ENCODE peak calls at places on chromosome 1, in eight cellular contexts. One of them, this sample, is unnamed.

GRCh38 chr1:12617901-12618660 is at the start of gene DHRS3:
- DNase-seq in WTC11: peak
- DNase-seq in Panc1: no peak
- DNase-seq in cardiac muscle cell: peak
- DNase-seq in sigmoid colon: peak
- DNase-seq in astrocyte: peak
- DNase-seq in progenitor cell of endocrine pancreas: peak
- DNase-seq in mucosa of descending colon: peak
- DNase-seq in this sample: peak

GRCh38 chr1:94819945-94820746 is at the start of gene SLC44A3:
- DNase-seq in WTC11: peak
- DNase-seq in astrocyte: peak
- DNase-seq in Panc1: no peak
- DNase-seq in mucosa of descending colon: peak
- DNase-seq in sigmoid colon: peak
- DNase-seq in cardiac muscle cell: peak
- DNase-seq in progenitor cell of endocrine pancreas: peak
- DNase-seq in this sample: no peak

GRCh38 chr1:37574834-37575479 is 18.2 kb downstream of the DNALI1 start:
- DNase-seq in WTC11: no peak
- DNase-seq in Panc1: no peak
- DNase-seq in cardiac muscle cell: peak
- DNase-seq in progenitor cell of endocrine pancreas: no peak
- DNase-seq in sigmoid colon: no peak
- DNase-seq in mucosa of descending colon: no peak
- DNase-seq in astrocyte: peak
- DNase-seq in this sample: no peak

GRCh38 chr1:228265167-228265566 is 57.3 kb downstream of the OBSCN start:
- DNase-seq in astrocyte: no peak
- DNase-seq in WTC11: no peak
- DNase-seq in progenitor cell of endocrine pancreas: no peak
- DNase-seq in Panc1: no peak
- DNase-seq in mucosa of descending colon: no peak
- DNase-seq in cardiac muscle cell: peak
- DNase-seq in sigmoid colon: no peak
- DNase-seq in this sample: no peak

GRCh38 chr1:173210273-173210672 is 3.1 kb upstream of the TNFSF4 start:
- DNase-seq in mucosa of descending colon: peak
- DNase-seq in cardiac muscle cell: no peak
- DNase-seq in sigmoid colon: no peak
- DNase-seq in Panc1: no peak
- DNase-seq in progenitor cell of endocrine pancreas: no peak
- DNase-seq in WTC11: no peak
- DNase-seq in astrocyte: no peak
- DNase-seq in this sample: no peak

GRCh38 chr1:170562644-170563338 is 30.8 kb downstream of the GORAB start:
- DNase-seq in cardiac muscle cell: peak
- DNase-seq in sigmoid colon: peak
- DNase-seq in mucosa of descending colon: peak
- DNase-seq in WTC11: peak
- DNase-seq in astrocyte: peak
- DNase-seq in Panc1: no peak
- DNase-seq in progenitor cell of endocrine pancreas: no peak
- DNase-seq in this sample: no peak

GRCh38 chr1:909861-910310 is 13.8 kb upstream of the SAMD11 start:
- DNase-seq in mucosa of descending colon: no peak
- DNase-seq in WTC11: no peak
- DNase-seq in cardiac muscle cell: no peak
- DNase-seq in astrocyte: no peak
- DNase-seq in Panc1: no peak
- DNase-seq in progenitor cell of endocrine pancreas: no peak
- DNase-seq in sigmoid colon: peak
- DNase-seq in this sample: no peak

GRCh38 chr1:215665212-215665611 is 98.1 kb downstream of the KCTD3 start:
- DNase-seq in Panc1: no peak
- DNase-seq in cardiac muscle cell: peak
- DNase-seq in WTC11: no peak
- DNase-seq in progenitor cell of endocrine pancreas: no peak
- DNase-seq in mucosa of descending colon: no peak
- DNase-seq in sigmoid colon: no peak
- DNase-seq in astrocyte: peak
- DNase-seq in this sample: no peak

GRCh38 chr1:205368478-205368877 is 11.8 kb upstream of the KLHDC8A start:
- DNase-seq in sigmoid colon: no peak
- DNase-seq in WTC11: no peak
- DNase-seq in progenitor cell of endocrine pancreas: no peak
- DNase-seq in astrocyte: no peak
- DNase-seq in cardiac muscle cell: no peak
- DNase-seq in Panc1: no peak
- DNase-seq in mucosa of descending colon: no peak
- DNase-seq in this sample: no peak

GRCh38 chr1:145716641-145717061 is 2.6 kb upstream of the CD160 start:
- DNase-seq in mucosa of descending colon: no peak
- DNase-seq in Panc1: no peak
- DNase-seq in WTC11: no peak
- DNase-seq in astrocyte: no peak
- DNase-seq in cardiac muscle cell: no peak
- DNase-seq in progenitor cell of endocrine pancreas: no peak
- DNase-seq in sigmoid colon: no peak
- DNase-seq in this sample: no peak

GRCh38 chr1:5837976-5838653 is 154.1 kb downstream of the NPHP4 start:
- DNase-seq in astrocyte: no peak
- DNase-seq in cardiac muscle cell: no peak
- DNase-seq in WTC11: no peak
- DNase-seq in progenitor cell of endocrine pancreas: no peak
- DNase-seq in Panc1: no peak
- DNase-seq in mucosa of descending colon: no peak
- DNase-seq in sigmoid colon: no peak
- DNase-seq in this sample: no peak

GRCh38 chr1:29686012-29686930 is 449.9 kb downstream of the PTPRU start:
- DNase-seq in progenitor cell of endocrine pancreas: peak
- DNase-seq in sigmoid colon: peak
- DNase-seq in astrocyte: no peak
- DNase-seq in cardiac muscle cell: no peak
- DNase-seq in mucosa of descending colon: no peak
- DNase-seq in Panc1: no peak
- DNase-seq in WTC11: no peak
- DNase-seq in this sample: no peak

GRCh38 chr1:153509036-153509435 is 26.8 kb downstream of the S100A6 start:
- DNase-seq in sigmoid colon: no peak
- DNase-seq in progenitor cell of endocrine pancreas: no peak
- DNase-seq in mucosa of descending colon: no peak
- DNase-seq in astrocyte: no peak
- DNase-seq in Panc1: no peak
- DNase-seq in WTC11: no peak
- DNase-seq in cardiac muscle cell: no peak
- DNase-seq in this sample: no peak

GRCh38 chr1:35557611-35558373 is at the start of gene NCDN:
- DNase-seq in astrocyte: peak
- DNase-seq in Panc1: peak
- DNase-seq in progenitor cell of endocrine pancreas: peak
- DNase-seq in cardiac muscle cell: peak
- DNase-seq in WTC11: peak
- DNase-seq in mucosa of descending colon: peak
- DNase-seq in sigmoid colon: peak
- DNase-seq in this sample: peak

GRCh38 chr1:35560256-35561225 is 2.9 kb downstream of the NCDN start:
- DNase-seq in sigmoid colon: peak
- DNase-seq in astrocyte: no peak
- DNase-seq in mucosa of descending colon: no peak
- DNase-seq in cardiac muscle cell: no peak
- DNase-seq in WTC11: no peak
- DNase-seq in Panc1: no peak
- DNase-seq in progenitor cell of endocrine pancreas: no peak
- DNase-seq in this sample: no peak

GRCh38 chr1:35561297-35561971 is 3.8 kb downstream of the NCDN start:
- DNase-seq in Panc1: no peak
- DNase-seq in sigmoid colon: no peak
- DNase-seq in mucosa of descending colon: no peak
- DNase-seq in astrocyte: no peak
- DNase-seq in WTC11: no peak
- DNase-seq in cardiac muscle cell: no peak
- DNase-seq in progenitor cell of endocrine pancreas: no peak
- DNase-seq in this sample: no peak

GRCh38 chr1:35558374-35559316 is 1.0 kb downstream of the NCDN start:
- DNase-seq in progenitor cell of endocrine pancreas: no peak
- DNase-seq in mucosa of descending colon: no peak
- DNase-seq in WTC11: peak
- DNase-seq in astrocyte: no peak
- DNase-seq in Panc1: no peak
- DNase-seq in sigmoid colon: no peak
- DNase-seq in cardiac muscle cell: no peak
- DNase-seq in this sample: no peak

DNA sequence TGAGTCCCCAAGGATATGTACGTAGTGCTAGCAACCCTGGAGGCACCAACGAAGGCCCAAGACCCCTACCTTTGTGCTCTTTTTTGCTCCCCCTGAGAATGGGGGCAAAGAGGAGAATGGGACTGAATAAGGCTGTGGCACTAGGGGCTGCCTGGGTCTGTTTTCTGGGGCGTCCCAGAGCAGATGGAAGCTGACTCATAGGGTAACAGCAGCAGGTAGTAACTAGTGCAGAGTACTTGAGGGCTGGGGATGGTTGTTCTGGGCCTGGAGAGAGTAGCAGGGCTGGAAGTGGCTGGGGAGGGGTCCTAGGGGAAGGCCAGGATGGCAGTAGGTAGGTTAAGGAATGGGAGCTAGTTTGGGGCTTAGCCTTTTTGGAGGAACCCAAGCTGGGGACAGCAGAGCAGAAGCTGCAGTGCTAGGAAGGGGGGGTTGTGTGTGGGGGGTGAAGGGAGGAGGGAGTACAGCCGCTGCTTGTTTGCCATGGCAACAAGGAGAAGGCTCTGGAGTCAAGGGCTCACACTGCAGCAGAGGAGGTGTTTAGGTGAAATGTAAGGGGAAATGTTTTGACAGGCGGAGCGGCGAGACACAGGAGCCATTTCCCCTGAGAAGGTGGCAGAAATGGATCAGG is 1.8 kb downstream of the NCDN start:
- DNase-seq in mucosa of descending colon: no peak
- DNase-seq in cardiac muscle cell: no peak
- DNase-seq in progenitor cell of endocrine pancreas: no peak
- DNase-seq in astrocyte: no peak
- DNase-seq in sigmoid colon: no peak
- DNase-seq in Panc1: no peak
- DNase-seq in WTC11: no peak
- DNase-seq in this sample: no peak
- TF ChIP-seq CTCF in mucosa of descending colon: no peak
- TF ChIP-seq CTCF in cardiac muscle cell: no peak
- TF ChIP-seq CTCF in progenitor cell of endocrine pancreas: no peak
- TF ChIP-seq CTCF in astrocyte: no peak
- TF ChIP-seq CTCF in sigmoid colon: no peak
- TF ChIP-seq CTCF in Panc1: no peak
- TF ChIP-seq CTCF in WTC11: no peak
- TF ChIP-seq CTCF in this sample: no peak

DNA sequence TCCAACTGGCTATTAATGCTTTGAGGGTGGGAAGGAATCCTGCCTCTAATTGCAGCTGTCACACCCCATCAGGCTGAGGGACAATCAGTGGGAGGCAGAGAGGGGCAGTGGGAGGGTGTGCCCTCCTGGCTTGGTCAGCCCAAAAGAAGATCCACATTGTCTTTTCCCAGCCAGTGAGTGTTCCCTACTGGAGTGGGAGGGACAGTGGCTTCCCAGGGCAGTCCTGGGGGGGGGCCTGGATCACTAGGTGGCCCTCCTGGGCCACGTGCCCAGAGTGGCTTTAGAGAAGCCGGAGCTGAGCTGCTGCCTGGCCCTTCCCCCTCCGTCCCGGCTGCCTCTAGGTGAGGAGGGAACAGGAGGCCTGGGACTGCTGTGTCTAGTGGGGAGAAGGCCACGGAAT is 14.0 kb downstream of the INKA2 start:
- DNase-seq in astrocyte: no peak
- DNase-seq in cardiac muscle cell: no peak
- DNase-seq in WTC11: no peak
- DNase-seq in progenitor cell of endocrine pancreas: no peak
- DNase-seq in mucosa of descending colon: no peak
- DNase-seq in Panc1: no peak
- DNase-seq in sigmoid colon: peak
- DNase-seq in this sample: no peak
- TF ChIP-seq CTCF in astrocyte: no peak
- TF ChIP-seq CTCF in cardiac muscle cell: no peak
- TF ChIP-seq CTCF in WTC11: no peak
- TF ChIP-seq CTCF in progenitor cell of endocrine pancreas: no peak
- TF ChIP-seq CTCF in mucosa of descending colon: no peak
- TF ChIP-seq CTCF in Panc1: no peak
- TF ChIP-seq CTCF in sigmoid colon: no peak
- TF ChIP-seq CTCF in this sample: no peak

DNA sequence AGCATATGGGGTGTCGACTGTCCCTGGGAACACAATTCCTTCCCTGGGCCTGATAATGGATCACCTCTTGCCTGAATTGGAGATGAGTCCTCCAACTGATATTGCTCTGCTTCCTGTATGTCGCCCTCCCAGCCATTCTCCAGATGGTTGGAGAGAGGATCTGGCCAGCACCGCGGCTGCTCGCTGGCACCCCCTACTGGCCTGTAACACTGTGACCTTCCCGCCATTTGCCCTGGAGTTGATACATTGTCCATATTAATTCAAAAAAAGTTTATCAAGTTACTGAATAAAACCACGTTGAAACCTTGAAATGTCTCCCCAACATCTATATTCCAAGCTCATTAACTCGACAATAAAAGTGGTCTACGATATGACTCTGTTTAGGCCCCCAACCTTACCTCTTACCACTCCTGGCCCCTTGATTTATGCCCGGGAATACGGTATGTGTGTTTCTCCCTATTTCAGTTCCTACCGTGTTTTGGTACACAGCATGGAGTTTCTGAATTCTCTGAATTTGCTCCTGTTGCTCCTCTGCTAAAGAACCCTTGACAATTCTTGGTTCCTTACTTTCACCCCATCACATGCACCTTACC is 241.8 kb upstream of the KIAA0040 start:
- DNase-seq in Panc1: no peak
- DNase-seq in sigmoid colon: no peak
- DNase-seq in progenitor cell of endocrine pancreas: no peak
- DNase-seq in WTC11: peak
- DNase-seq in mucosa of descending colon: no peak
- DNase-seq in cardiac muscle cell: no peak
- DNase-seq in astrocyte: no peak
- DNase-seq in this sample: no peak
- TF ChIP-seq CTCF in Panc1: peak
- TF ChIP-seq CTCF in sigmoid colon: no peak
- TF ChIP-seq CTCF in progenitor cell of endocrine pancreas: peak
- TF ChIP-seq CTCF in WTC11: peak
- TF ChIP-seq CTCF in mucosa of descending colon: no peak
- TF ChIP-seq CTCF in cardiac muscle cell: peak
- TF ChIP-seq CTCF in astrocyte: no peak
- TF ChIP-seq CTCF in this sample: no peak

DNA sequence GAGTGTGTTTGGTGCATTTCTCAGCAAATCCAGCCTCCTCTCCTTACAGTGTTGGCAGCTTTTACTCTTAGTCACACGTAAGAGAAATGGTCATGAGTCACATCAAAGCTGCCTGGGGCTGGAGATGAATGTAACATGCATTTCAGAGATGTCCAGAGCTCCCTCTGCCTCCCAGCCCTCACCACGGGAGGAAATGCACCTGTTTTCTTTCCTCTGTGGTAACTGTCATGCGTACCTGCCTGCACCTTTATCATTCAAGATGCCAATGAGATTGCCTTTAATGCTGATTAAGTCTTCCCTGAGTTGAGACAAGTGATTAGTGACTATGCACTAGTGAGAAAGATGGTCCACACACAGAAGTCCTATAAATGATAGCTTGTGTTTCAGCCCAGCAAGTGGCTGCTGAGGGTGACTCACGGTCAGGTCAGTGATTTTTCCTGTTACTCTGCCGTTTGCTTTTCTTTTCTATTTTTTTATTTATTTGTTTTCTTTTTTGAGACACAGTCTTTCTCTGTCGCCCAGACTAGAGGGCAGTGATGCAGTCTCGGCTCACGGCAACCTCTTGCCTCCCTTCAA is 277.3 kb upstream of the FMN2 start:
- DNase-seq in progenitor cell of endocrine pancreas: no peak
- DNase-seq in astrocyte: peak
- DNase-seq in mucosa of descending colon: no peak
- DNase-seq in cardiac muscle cell: peak
- DNase-seq in Panc1: peak
- DNase-seq in WTC11: peak
- DNase-seq in sigmoid colon: peak
- DNase-seq in this sample: no peak
- TF ChIP-seq CTCF in progenitor cell of endocrine pancreas: no peak
- TF ChIP-seq CTCF in astrocyte: no peak
- TF ChIP-seq CTCF in mucosa of descending colon: no peak
- TF ChIP-seq CTCF in cardiac muscle cell: no peak
- TF ChIP-seq CTCF in Panc1: no peak
- TF ChIP-seq CTCF in WTC11: no peak
- TF ChIP-seq CTCF in sigmoid colon: no peak
- TF ChIP-seq CTCF in this sample: no peak

This sample was measured in activated B cell treated with CpG ODN at 0.5 μM for 24 hours.